ENCODE peak calls at places on chromosome 19, in four cellular contexts. T is left ventricle myocardium inferior; W is pancreas; H is naive thymus-derived CD4-positive, alpha-beta T cell. Z is an unnamed sample.

GRCh38 chr19:2524840-2525723 is 49.2 kb downstream of the GADD45B start:
- DNase-seq in T (peak; percentile 42), W (no peak), H (no peak), Z (no peak)

GRCh38 chr19:32675720-32676185 is at the start of gene RGS9BP:
- DNase-seq in T (peak; percentile 89), W (peak; percentile 81), H (peak; percentile 57), Z (peak; percentile 65)

GRCh38 chr19:23810496-23810895 is 51.8 kb upstream of the ZNF681 start:
- DNase-seq in T (no peak), W (no peak), H (no peak), Z (no peak)

GRCh38 chr19:14672043-14672872 is 2.4 kb downstream of the ADGRE3 start:
- DNase-seq in T (no peak), W (no peak), H (no peak), Z (no peak)

GRCh38 chr19:39858541-39858940 is 12.4 kb upstream of the FBL start:
- DNase-seq in T (peak; percentile 64), W (no peak), H (peak; percentile 73), Z (no peak)

GRCh38 chr19:5590865-5591154 is 23.1 kb upstream of the TINCR start:
- DNase-seq in T (no peak), W (no peak), H (no peak), Z (no peak)

GRCh38 chr19:9848060-9848459 is 12.9 kb downstream of the PIN1 start:
- DNase-seq in T (no peak), W (no peak), H (peak; percentile 53), Z (no peak)

GRCh38 chr19:2326699-2327360 is 1.6 kb downstream of the LSM7 start:
- DNase-seq in T (no peak), W (no peak), H (no peak), Z (no peak)

GRCh38 chr19:12749938-12750521 is 1.6 kb upstream of the BEST2 start:
- DNase-seq in T (no peak), W (no peak), H (no peak), Z (no peak)

GRCh38 chr19:17281391-17282304 is at the start of gene ANKLE1:
- DNase-seq in T (peak; percentile 27), W (no peak), H (no peak), Z (peak; percentile 58)

GRCh38 chr19:13054605-13055212 is 47.9 kb downstream of the LYL1 start:
- DNase-seq in T (peak; percentile 43), W (no peak), H (no peak), Z (no peak)

GRCh38 chr19:29523568-29523967 is 2.2 kb upstream of the VSTM2B start:
- DNase-seq in T (no peak), W (no peak), H (no peak), Z (no peak)
- H3K27me3 ChIP-seq in T (peaks cover 100% of the 10 kb centered on the region), W (peaks cover 6% of the 10 kb centered on the region), H (peaks cover 4% of the 10 kb centered on the region), Z (peaks cover 21% of the 10 kb centered on the region)

GRCh38 chr19:38846097-38846496 is 3.7 kb downstream of the HNRNPL start:
- DNase-seq in T (no peak), W (no peak), H (no peak), Z (no peak)
- H3K36me3 ChIP-seq in T (peaks cover 73% of the 10 kb centered on the region), W (peaks cover 20% of the 10 kb centered on the region), H (peaks cover 43% of the 10 kb centered on the region), Z (peaks cover 69% of the 10 kb centered on the region)

DNA sequence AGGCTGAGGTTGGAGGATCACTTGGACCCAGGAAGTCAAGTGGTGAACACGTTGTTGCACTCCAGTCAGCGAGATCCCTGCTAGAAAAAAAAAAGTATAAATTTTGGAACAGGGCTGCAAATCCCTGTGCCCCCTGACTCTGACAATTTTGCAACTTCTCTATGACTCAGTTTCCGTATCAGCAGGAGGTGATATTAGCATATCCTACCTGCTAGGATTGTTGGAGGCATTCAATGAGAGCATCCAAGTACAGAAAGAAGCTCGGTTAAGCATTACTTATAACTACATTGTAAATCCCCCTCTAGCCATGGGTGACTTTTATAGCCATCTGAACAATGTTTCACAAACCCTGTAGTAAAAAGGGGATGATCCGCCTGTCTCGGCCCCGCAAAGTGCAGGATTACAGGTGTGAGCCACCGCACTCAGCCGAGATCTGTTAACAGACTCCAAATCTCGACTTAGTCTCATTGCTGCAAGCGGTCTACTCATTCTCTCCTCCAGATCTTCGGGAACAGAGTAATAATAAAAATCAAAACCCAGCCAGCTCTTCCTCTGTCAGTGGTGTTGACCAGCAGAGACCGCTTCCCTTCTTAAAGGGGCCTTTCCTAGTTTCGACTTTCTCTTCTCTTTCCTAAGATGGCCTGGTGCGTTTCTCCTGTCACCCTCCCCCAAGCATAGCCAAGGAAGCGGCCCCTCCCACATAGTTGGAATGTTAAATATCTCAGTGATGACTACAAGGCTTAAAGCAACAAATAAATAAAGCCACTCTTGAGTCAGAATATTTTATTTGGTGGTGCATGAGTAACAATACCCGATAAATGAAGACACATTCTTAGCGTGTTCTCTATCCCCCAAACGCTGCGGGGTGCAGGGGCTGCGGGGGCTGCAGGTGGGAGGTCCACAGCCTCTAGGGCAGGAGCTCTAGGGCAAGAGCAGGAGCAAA is 10.3 kb upstream of the BICRA start:
- DNase-seq in T (no peak), W (no peak), H (no peak), Z (no peak)
- H3K27me3 ChIP-seq in T (no peaks in the 10 kb centered on the region), W (no peaks in the 10 kb centered on the region), H (no peaks in the 10 kb centered on the region), Z (no peaks in the 10 kb centered on the region)

DNA sequence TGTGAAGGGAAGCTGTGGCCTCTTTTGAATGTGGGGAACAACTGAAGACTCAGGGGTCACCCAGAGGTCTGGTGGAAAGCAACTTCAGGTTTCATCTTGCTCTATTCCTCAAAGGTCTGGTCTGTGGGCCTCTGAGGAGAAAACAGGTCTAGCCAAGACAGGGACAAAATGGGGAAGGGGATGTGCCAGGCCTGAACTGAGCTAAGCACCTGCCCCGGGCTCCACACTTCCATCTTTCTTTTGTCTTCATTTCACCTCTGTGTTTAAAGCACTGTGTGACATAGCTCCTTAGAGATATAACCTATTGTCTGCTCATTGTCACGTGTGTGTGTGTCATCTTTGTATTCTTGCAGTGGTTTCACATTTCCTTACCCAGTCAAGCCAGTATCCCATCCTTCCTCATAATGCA is 19.9 kb upstream of the GDF15 start:
- DNase-seq in T (no peak), W (no peak), H (no peak), Z (no peak)
- H3K36me3 ChIP-seq in T (peaks cover 25% of the 10 kb centered on the region), W (no peaks in the 10 kb centered on the region), H (no peaks in the 10 kb centered on the region), Z (no peaks in the 10 kb centered on the region)

GRCh38 chr19:41925208-41926003 is 2.8 kb downstream of the ERFL start:
- DNase-seq in T (no peak), W (no peak), H (no peak), Z (no peak)
- H3K27me3 ChIP-seq in T (peaks cover 98% of the 10 kb centered on the region), W (no peaks in the 10 kb centered on the region), H (no peaks in the 10 kb centered on the region), Z (no peaks in the 10 kb centered on the region)